ENCODE peak calls at places on chromosomes 7 and 10, in six cellular contexts. One of them, this sample, is unnamed.

GRCh38 chr7:123637203-123637602 is 18.5 kb upstream of the LMOD2 start:
- DNase-seq in endothelial cell of umbilical vein: no peak
- DNase-seq in DND-41: no peak
- DNase-seq in HCT116: no peak
- DNase-seq in fibroblast of lung: no peak
- DNase-seq in PC-3: peak
- DNase-seq in this sample: no peak

GRCh38 chr10:110647136-110647430 is 2.9 kb downstream of the RBM20 start:
- DNase-seq in HCT116: no peak
- DNase-seq in PC-3: peak
- DNase-seq in fibroblast of lung: no peak
- DNase-seq in DND-41: no peak
- DNase-seq in endothelial cell of umbilical vein: no peak
- DNase-seq in this sample: no peak

GRCh38 chr10:38146579-38147333 is 52.6 kb downstream of the ZNF37A start:
- DNase-seq in PC-3: no peak
- DNase-seq in endothelial cell of umbilical vein: no peak
- DNase-seq in fibroblast of lung: no peak
- DNase-seq in HCT116: no peak
- DNase-seq in DND-41: peak
- DNase-seq in this sample: no peak

GRCh38 chr7:4764402-4765007 is 10.9 kb upstream of the AP5Z1 start:
- DNase-seq in DND-41: no peak
- DNase-seq in HCT116: no peak
- DNase-seq in PC-3: no peak
- DNase-seq in fibroblast of lung: no peak
- DNase-seq in endothelial cell of umbilical vein: no peak
- DNase-seq in this sample: no peak

GRCh38 chr10:101272229-101272868 is 43.1 kb upstream of the LBX1 start:
- DNase-seq in PC-3: peak
- DNase-seq in endothelial cell of umbilical vein: peak
- DNase-seq in DND-41: peak
- DNase-seq in HCT116: peak
- DNase-seq in fibroblast of lung: peak
- DNase-seq in this sample: peak

GRCh38 chr10:19245889-19246841 is 197.6 kb downstream of the MALRD1 start:
- DNase-seq in HCT116: no peak
- DNase-seq in DND-41: no peak
- DNase-seq in endothelial cell of umbilical vein: no peak
- DNase-seq in fibroblast of lung: peak
- DNase-seq in PC-3: no peak
- DNase-seq in this sample: no peak

GRCh38 chr7:28686418-28686800 is 271.7 kb downstream of the TRIL start:
- DNase-seq in endothelial cell of umbilical vein: peak
- DNase-seq in fibroblast of lung: peak
- DNase-seq in DND-41: no peak
- DNase-seq in PC-3: peak
- DNase-seq in HCT116: no peak
- DNase-seq in this sample: no peak

GRCh38 chr7:93856319-93856718 is 34.2 kb downstream of the TFPI2 start:
- DNase-seq in HCT116: no peak
- DNase-seq in fibroblast of lung: peak
- DNase-seq in PC-3: peak
- DNase-seq in DND-41: no peak
- DNase-seq in endothelial cell of umbilical vein: peak
- DNase-seq in this sample: no peak

GRCh38 chr7:142371586-142372377 is 113.9 kb upstream of the PRSS58 start:
- DNase-seq in endothelial cell of umbilical vein: no peak
- DNase-seq in fibroblast of lung: peak
- DNase-seq in HCT116: no peak
- DNase-seq in PC-3: no peak
- DNase-seq in DND-41: no peak
- DNase-seq in this sample: no peak

GRCh38 chr10:111593578-111593977 is 516.7 kb downstream of the ADRA2A start:
- DNase-seq in HCT116: no peak
- DNase-seq in DND-41: no peak
- DNase-seq in fibroblast of lung: no peak
- DNase-seq in endothelial cell of umbilical vein: no peak
- DNase-seq in PC-3: no peak
- DNase-seq in this sample: no peak

GRCh38 chr10:121710207-121710606 is 112.0 kb upstream of the FGFR2 start:
- DNase-seq in PC-3: no peak
- DNase-seq in HCT116: no peak
- DNase-seq in endothelial cell of umbilical vein: no peak
- DNase-seq in DND-41: no peak
- DNase-seq in fibroblast of lung: peak
- DNase-seq in this sample: no peak

GRCh38 chr10:129765664-129766550 is 198.2 kb downstream of the EBF3 start:
- DNase-seq in DND-41: no peak
- DNase-seq in endothelial cell of umbilical vein: no peak
- DNase-seq in PC-3: no peak
- DNase-seq in HCT116: no peak
- DNase-seq in fibroblast of lung: no peak
- DNase-seq in this sample: no peak

GRCh38 chr7:44881610-44882009 is 3.7 kb downstream of the PURB start:
- DNase-seq in fibroblast of lung: peak
- DNase-seq in HCT116: no peak
- DNase-seq in endothelial cell of umbilical vein: peak
- DNase-seq in PC-3: peak
- DNase-seq in DND-41: no peak
- DNase-seq in this sample: peak

GRCh38 chr7:129903935-129904334 is 48.8 kb downstream of the UBE2H start:
- DNase-seq in PC-3: no peak
- DNase-seq in HCT116: no peak
- DNase-seq in fibroblast of lung: no peak
- DNase-seq in DND-41: no peak
- DNase-seq in endothelial cell of umbilical vein: no peak
- DNase-seq in this sample: peak

GRCh38 chr10:6080417-6080973 is 8.3 kb upstream of the RBM17 start:
- DNase-seq in PC-3: no peak
- DNase-seq in endothelial cell of umbilical vein: no peak
- DNase-seq in HCT116: no peak
- DNase-seq in DND-41: no peak
- DNase-seq in fibroblast of lung: no peak
- DNase-seq in this sample: no peak

GRCh38 chr10:121096617-121097431 is 245.7 kb downstream of the WDR11 start:
- DNase-seq in DND-41: no peak
- DNase-seq in endothelial cell of umbilical vein: no peak
- DNase-seq in fibroblast of lung: peak
- DNase-seq in HCT116: no peak
- DNase-seq in PC-3: no peak
- DNase-seq in this sample: no peak

GRCh38 chr7:47648301-47648900 is 66.5 kb upstream of the TNS3 start:
- DNase-seq in PC-3: no peak
- DNase-seq in fibroblast of lung: peak
- DNase-seq in endothelial cell of umbilical vein: no peak
- DNase-seq in HCT116: no peak
- DNase-seq in DND-41: no peak
- DNase-seq in this sample: no peak

GRCh38 chr7:18508441-18509427 is 13.2 kb downstream of the HDAC9 start:
- DNase-seq in PC-3: peak
- DNase-seq in fibroblast of lung: peak
- DNase-seq in DND-41: no peak
- DNase-seq in HCT116: peak
- DNase-seq in endothelial cell of umbilical vein: peak
- DNase-seq in this sample: no peak

GRCh38 chr10:30751678-30752331 is 122.3 kb upstream of the LYZL2 start:
- DNase-seq in fibroblast of lung: peak
- DNase-seq in HCT116: peak
- DNase-seq in DND-41: peak
- DNase-seq in PC-3: peak
- DNase-seq in endothelial cell of umbilical vein: peak
- DNase-seq in this sample: peak

GRCh38 chr7:5553298-5553877 is 129.8 kb upstream of the TNRC18 start:
- DNase-seq in PC-3: peak
- DNase-seq in HCT116: no peak
- DNase-seq in DND-41: no peak
- DNase-seq in endothelial cell of umbilical vein: no peak
- DNase-seq in fibroblast of lung: no peak
- DNase-seq in this sample: no peak

GRCh38 chr7:108002726-108003590 is at the start of gene LAMB1:
- DNase-seq in DND-41: no peak
- DNase-seq in HCT116: no peak
- DNase-seq in fibroblast of lung: peak
- DNase-seq in PC-3: peak
- DNase-seq in endothelial cell of umbilical vein: peak
- DNase-seq in this sample: no peak

GRCh38 chr10:28367865-28368541 is 65.1 kb upstream of the MPP7 start:
- DNase-seq in PC-3: no peak
- DNase-seq in endothelial cell of umbilical vein: no peak
- DNase-seq in HCT116: no peak
- DNase-seq in fibroblast of lung: peak
- DNase-seq in DND-41: peak
- DNase-seq in this sample: no peak

DNA sequence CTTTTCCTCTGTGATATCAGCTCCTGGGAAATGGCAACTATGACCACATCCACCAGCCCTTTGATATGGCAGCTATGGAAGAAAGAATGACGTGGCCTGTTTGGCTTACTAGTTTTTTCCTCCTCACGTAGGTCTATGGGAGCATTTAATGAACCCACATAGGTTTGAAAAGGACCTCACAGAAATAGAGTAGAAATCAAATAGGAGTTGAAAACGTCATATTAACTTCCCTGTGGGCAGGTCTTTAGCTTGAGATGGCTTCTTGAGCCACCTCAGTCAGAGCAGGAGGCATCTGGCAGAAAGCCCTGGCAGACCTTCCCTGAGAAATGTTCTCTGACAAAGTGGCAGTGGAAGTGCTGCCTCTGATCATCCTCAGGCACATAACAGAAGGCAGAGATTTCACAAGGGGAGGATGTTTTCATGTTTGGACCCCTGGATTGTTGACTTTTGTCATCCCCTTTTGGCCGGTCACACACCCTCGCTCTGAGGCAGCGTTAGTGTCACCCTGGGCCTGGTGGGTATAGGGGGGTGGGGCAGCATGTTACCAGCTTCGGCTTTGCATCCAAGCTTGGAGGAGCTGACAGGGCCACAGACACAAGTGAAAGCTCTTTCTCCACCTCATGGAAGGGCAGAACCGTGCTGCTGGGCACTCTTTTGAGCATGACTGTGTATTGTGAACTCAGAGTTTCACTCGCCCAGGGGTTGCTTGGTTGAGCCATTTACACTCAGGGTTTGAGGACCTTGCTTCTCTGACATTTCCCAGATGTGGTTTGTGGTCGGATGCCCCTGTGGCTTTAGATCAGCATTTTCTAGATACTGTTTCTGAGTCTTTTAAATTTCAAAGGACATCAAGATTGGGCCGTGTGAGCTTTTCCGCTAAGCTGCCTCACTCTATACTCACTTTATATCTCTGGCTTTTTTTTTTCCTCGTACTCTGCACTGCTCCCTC is 184.2 kb downstream of the STK31 start:
- DNase-seq in fibroblast of lung: peak
- DNase-seq in PC-3: no peak
- DNase-seq in endothelial cell of umbilical vein: no peak
- DNase-seq in HCT116: no peak
- DNase-seq in DND-41: peak
- DNase-seq in this sample: no peak
- H3K9ac ChIP-seq in fibroblast of lung: no peak
- H3K9ac ChIP-seq in PC-3: no peak
- H3K9ac ChIP-seq in endothelial cell of umbilical vein: no peak
- H3K9ac ChIP-seq in HCT116: no peak
- H3K9ac ChIP-seq in DND-41: no peak
- H3K9ac ChIP-seq in this sample: no peak

GRCh38 chr10:63603709-63604445 is 82.7 kb downstream of the REEP3 start:
- DNase-seq in fibroblast of lung: peak
- DNase-seq in HCT116: no peak
- DNase-seq in endothelial cell of umbilical vein: peak
- DNase-seq in DND-41: no peak
- DNase-seq in PC-3: no peak
- DNase-seq in this sample: peak
- H3K4me2 ChIP-seq in fibroblast of lung: no peak
- H3K4me2 ChIP-seq in HCT116: no peak
- H3K4me2 ChIP-seq in endothelial cell of umbilical vein: no peak
- H3K4me2 ChIP-seq in DND-41: no peak
- H3K4me2 ChIP-seq in PC-3: no peak
- H3K4me2 ChIP-seq in this sample: peak

GRCh38 chr10:124162774-124163354 is 69.5 kb upstream of the CHST15 start:
- DNase-seq in endothelial cell of umbilical vein: no peak
- DNase-seq in HCT116: no peak
- DNase-seq in PC-3: no peak
- DNase-seq in DND-41: no peak
- DNase-seq in fibroblast of lung: no peak
- DNase-seq in this sample: no peak
- H3K9ac ChIP-seq in endothelial cell of umbilical vein: no peak
- H3K9ac ChIP-seq in HCT116: no peak
- H3K9ac ChIP-seq in PC-3: no peak
- H3K9ac ChIP-seq in DND-41: no peak
- H3K9ac ChIP-seq in fibroblast of lung: no peak
- H3K9ac ChIP-seq in this sample: no peak

DNA sequence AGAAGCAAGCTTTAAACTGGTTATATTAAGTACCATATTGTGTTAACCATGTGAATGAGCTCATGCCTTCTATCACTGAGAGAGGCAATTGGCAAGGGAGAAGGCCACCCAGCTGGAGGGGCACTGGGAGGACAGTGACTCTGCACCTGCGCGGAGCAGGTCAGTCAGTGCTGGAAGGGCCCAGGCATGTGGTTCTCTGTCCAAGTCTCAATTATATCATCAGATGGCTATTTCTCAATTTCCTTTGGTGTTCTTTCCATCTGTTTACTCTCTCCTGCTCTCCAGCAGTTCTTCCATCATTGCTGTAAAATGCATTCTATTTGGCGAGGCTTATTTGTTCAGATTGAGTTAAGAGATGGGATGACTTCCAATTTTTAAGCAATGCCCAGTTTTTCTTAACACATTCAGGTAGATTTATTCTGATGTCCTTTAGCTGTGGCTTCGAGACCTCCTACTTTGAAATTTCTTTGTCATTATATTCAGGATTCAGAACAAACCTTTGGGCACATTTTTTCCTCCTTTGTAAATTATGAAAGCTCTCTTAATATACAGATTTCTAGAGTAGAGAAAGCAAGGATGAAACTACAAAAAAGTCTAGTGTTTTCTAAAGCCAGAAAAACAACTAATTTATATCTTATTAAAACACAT is 159.3 kb downstream of the BMPER start:
- DNase-seq in HCT116: no peak
- DNase-seq in endothelial cell of umbilical vein: no peak
- DNase-seq in fibroblast of lung: peak
- DNase-seq in PC-3: no peak
- DNase-seq in DND-41: no peak
- DNase-seq in this sample: no peak
- H3K4me2 ChIP-seq in HCT116: no peak
- H3K4me2 ChIP-seq in endothelial cell of umbilical vein: no peak
- H3K4me2 ChIP-seq in fibroblast of lung: no peak
- H3K4me2 ChIP-seq in PC-3: no peak
- H3K4me2 ChIP-seq in DND-41: no peak
- H3K4me2 ChIP-seq in this sample: no peak

DNA sequence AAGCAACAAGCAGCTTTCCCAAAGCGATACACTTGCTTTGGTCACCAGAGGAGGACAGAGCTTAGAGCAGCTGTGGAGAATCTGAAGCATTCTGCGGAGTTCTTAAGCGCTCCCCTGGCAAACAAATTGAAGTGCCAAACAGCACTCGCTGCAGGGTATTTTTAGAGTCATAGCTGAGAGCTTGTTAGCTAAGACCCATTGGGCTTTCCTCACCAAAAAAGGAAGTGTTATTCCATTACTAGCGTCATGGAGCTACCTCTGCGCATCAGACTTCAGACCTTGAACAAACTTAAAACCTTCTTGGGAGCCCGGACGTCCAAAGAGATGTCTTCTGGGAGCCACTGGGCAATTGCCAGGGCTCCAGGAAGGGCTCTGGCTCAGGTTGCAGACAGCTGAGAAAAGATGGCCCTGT is 23.2 kb upstream of the BMPR1A start:
- DNase-seq in PC-3: no peak
- DNase-seq in DND-41: no peak
- DNase-seq in HCT116: no peak
- DNase-seq in endothelial cell of umbilical vein: no peak
- DNase-seq in fibroblast of lung: peak
- DNase-seq in this sample: no peak
- H3K9ac ChIP-seq in PC-3: no peak
- H3K9ac ChIP-seq in DND-41: no peak
- H3K9ac ChIP-seq in HCT116: no peak
- H3K9ac ChIP-seq in endothelial cell of umbilical vein: no peak
- H3K9ac ChIP-seq in fibroblast of lung: no peak
- H3K9ac ChIP-seq in this sample: no peak

This sample was measured in Karpas-422.